ENCODE peak calls at places on chromosomes 4 and X, in four cellular contexts. L, B, S and X are unnamed samples.

GRCh38 chrX:31423575-31424284 is 351.9 kb upstream of the FTHL17 start:
- DNase-seq in S (peak; percentile 51), L (peak; percentile 23), B (no peak), X (peak; percentile 3)

GRCh38 chrX:153669174-153669890 is 4.3 kb downstream of the PNCK start:
- DNase-seq in S (no peak), B (no peak), L (no peak), X (no peak)

GRCh38 chr4:114361249-114361648 is 237.4 kb upstream of the UGT8 start:
- DNase-seq in S (no peak), B (no peak), L (no peak), X (no peak)

GRCh38 chrX:153769865-153770605 is 6.0 kb downstream of the PLXNB3 start:
- DNase-seq in S (no peak), L (no peak), B (no peak), X (no peak)

GRCh38 chr4:7646384-7647061 is 211.8 kb upstream of the PSAPL1 start:
- DNase-seq in L (no peak), S (no peak), B (no peak), X (no peak)

GRCh38 chr4:152408514-152409327 is 127.2 kb downstream of the FBXW7 start:
- DNase-seq in L (no peak), B (no peak), S (no peak), X (peak; percentile 1)

GRCh38 chrX:48934581-48935331 is 15.9 kb upstream of the PIM2 start:
- DNase-seq in L (no peak), S (no peak), B (no peak), X (no peak)

GRCh38 chr4:102452854-102453253 is 48.3 kb upstream of the NFKB1 start:
- DNase-seq in L (no peak), S (no peak), B (no peak), X (no peak)

GRCh38 chrX:78375894-78376293 is 48.5 kb upstream of the CYSLTR1 start:
- DNase-seq in L (no peak), B (no peak), S (no peak), X (no peak)

GRCh38 chr4:169723207-169723606 is 34.5 kb downstream of the HPF1 start:
- DNase-seq in L (no peak), S (peak; percentile 25), B (no peak), X (no peak)

GRCh38 chr4:153344131-153345010 is at the start of gene MND1:
- DNase-seq in S (peak; percentile 90), B (peak; percentile 90), L (peak; percentile 80), X (peak; percentile 76)

GRCh38 chrX:17697191-17697590 is 40.1 kb upstream of the SCML1 start:
- DNase-seq in B (no peak), S (no peak), L (no peak), X (no peak)

GRCh38 chr4:26812049-26812729 is 48.5 kb upstream of the STIM2 start:
- DNase-seq in L (no peak), B (no peak), S (no peak), X (no peak)

GRCh38 chr4:154506253-154506652 is 14.7 kb upstream of the DCHS2 start:
- DNase-seq in B (no peak), L (peak; percentile 51), S (no peak), X (no peak)

GRCh38 chr4:165768281-165768680 is 104.8 kb upstream of the TLL1 start:
- DNase-seq in L (no peak), B (no peak), S (no peak), X (no peak)

GRCh38 chrX:79325263-79325958 is 41.7 kb downstream of the ITM2A start:
- DNase-seq in B (no peak), S (no peak), L (no peak), X (no peak)

GRCh38 chrX:12701625-12702024 is 89.6 kb upstream of the PRPS2 start:
- DNase-seq in S (peak; percentile 80), B (no peak), L (no peak), X (peak; percentile 11)

GRCh38 chrX:10039821-10040793 is 72.9 kb downstream of the CLDN34 start:
- DNase-seq in S (no peak), L (no peak), B (no peak), X (no peak)

GRCh38 chr4:23878912-23879732 is 10.7 kb downstream of the PPARGC1A start:
- DNase-seq in B (no peak), L (no peak), S (no peak), X (no peak)

GRCh38 chr4:16692021-16692420 is 206.4 kb downstream of the LDB2 start:
- DNase-seq in L (no peak), B (no peak), S (no peak), X (no peak)

GRCh38 chr4:16694491-16695276 is 203.8 kb downstream of the LDB2 start:
- DNase-seq in S (no peak), L (no peak), B (no peak), X (no peak)

GRCh38 chr4:16693641-16694040 is 204.8 kb downstream of the LDB2 start:
- DNase-seq in L (no peak), S (no peak), B (no peak), X (no peak)

GRCh38 chr4:16693040-16693506 is 205.4 kb downstream of the LDB2 start:
- DNase-seq in B (no peak), S (peak; percentile 51), L (peak; percentile 84), X (no peak)

GRCh38 chr4:16692493-16692892 is 206.0 kb downstream of the LDB2 start:
- DNase-seq in L (no peak), B (no peak), S (no peak), X (no peak)
- H3K27ac ChIP-seq in L (peak overlapping the region; percentile 79), B (no peak overlapping the region), S (no peak overlapping the region), X (no peak overlapping the region)

GRCh38 chrX:68999351-68999750 is 165.9 kb downstream of the PJA1 start:
- DNase-seq in B (no peak), S (no peak), L (no peak), X (no peak)
- H3K27ac ChIP-seq in B (no peak overlapping the region), S (no peak overlapping the region), L (no peak overlapping the region), X (no peak overlapping the region)

GRCh38 chr4:11615601-11616000 is 186.9 kb upstream of the HS3ST1 start:
- DNase-seq in B (no peak), S (no peak), L (no peak), X (no peak)
- H3K27ac ChIP-seq in B (no peak overlapping the region), S (no peak overlapping the region), L (no peak overlapping the region), X (no peak overlapping the region)

GRCh38 chr4:78482281-78482680 is 69.3 kb upstream of the ANXA3 start:
- DNase-seq in B (no peak), L (no peak), S (no peak), X (no peak)
- H3K27ac ChIP-seq in B (no peak overlapping the region), L (no peak overlapping the region), S (no peak overlapping the region), X (no peak overlapping the region)

GRCh38 chr4:37673523-37674192 is 12.5 kb downstream of the RELL1 start:
- DNase-seq in L (no peak), S (peak; percentile 30), B (no peak), X (no peak)
- H3K27ac ChIP-seq in L (no peak overlapping the region), S (no peak overlapping the region), B (no peak overlapping the region), X (no peak overlapping the region)

GRCh38 chrX:115598556-115598955 is 37.6 kb downstream of the PLS3 start:
- DNase-seq in B (no peak), L (no peak), S (no peak), X (no peak)

GRCh38 chrX:115606861-115607260 is 45.9 kb downstream of the PLS3 start:
- DNase-seq in S (no peak), L (no peak), B (no peak), X (no peak)

GRCh38 chrX:115602729-115603389 is 41.9 kb downstream of the PLS3 start:
- DNase-seq in B (no peak), L (no peak), S (no peak), X (no peak)

GRCh38 chrX:115603534-115604074 is 42.6 kb downstream of the PLS3 start:
- DNase-seq in S (no peak), B (no peak), L (no peak), X (no peak)

DNA sequence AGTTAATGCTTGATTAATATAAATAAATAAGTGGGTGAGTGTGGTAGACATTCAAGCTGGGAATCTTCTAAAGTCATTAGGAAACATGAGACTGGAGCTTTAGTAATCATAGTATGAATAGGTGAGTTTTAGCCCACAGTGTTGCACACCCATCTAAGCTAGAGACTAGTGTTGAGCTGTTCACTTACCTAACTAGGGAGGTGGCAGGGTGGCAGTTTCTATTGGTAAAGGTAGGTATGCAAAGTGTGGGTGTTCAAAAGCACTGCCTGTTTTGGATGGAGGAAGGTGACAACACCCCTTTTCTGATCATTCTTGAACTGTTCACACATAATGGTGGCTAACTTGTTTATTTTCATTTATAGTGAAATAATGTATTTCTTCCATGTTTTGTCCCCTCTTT is 41.3 kb downstream of the PLS3 start:
- DNase-seq in B (no peak), S (no peak), L (no peak), X (no peak)
- H3K27ac ChIP-seq in B (peak overlapping the region; percentile 67), S (no peak overlapping the region), L (peak overlapping the region; percentile 60), X (peak overlapping the region; percentile 28)

GRCh38 chr4:67549123-67549522 is 3.8 kb upstream of the CENPC start:
- DNase-seq in B (no peak), S (no peak), L (no peak), X (no peak)
- H3K27ac ChIP-seq in B (no peak overlapping the region), S (no peak overlapping the region), L (no peak overlapping the region), X (no peak overlapping the region)

GRCh38 chrX:136122207-136122606 is 25.1 kb upstream of the FHL1 start:
- DNase-seq in L (no peak), B (no peak), S (no peak), X (no peak)
- H3K27ac ChIP-seq in L (peak overlapping the region; percentile 48), B (no peak overlapping the region), S (no peak overlapping the region), X (no peak overlapping the region)

DNA sequence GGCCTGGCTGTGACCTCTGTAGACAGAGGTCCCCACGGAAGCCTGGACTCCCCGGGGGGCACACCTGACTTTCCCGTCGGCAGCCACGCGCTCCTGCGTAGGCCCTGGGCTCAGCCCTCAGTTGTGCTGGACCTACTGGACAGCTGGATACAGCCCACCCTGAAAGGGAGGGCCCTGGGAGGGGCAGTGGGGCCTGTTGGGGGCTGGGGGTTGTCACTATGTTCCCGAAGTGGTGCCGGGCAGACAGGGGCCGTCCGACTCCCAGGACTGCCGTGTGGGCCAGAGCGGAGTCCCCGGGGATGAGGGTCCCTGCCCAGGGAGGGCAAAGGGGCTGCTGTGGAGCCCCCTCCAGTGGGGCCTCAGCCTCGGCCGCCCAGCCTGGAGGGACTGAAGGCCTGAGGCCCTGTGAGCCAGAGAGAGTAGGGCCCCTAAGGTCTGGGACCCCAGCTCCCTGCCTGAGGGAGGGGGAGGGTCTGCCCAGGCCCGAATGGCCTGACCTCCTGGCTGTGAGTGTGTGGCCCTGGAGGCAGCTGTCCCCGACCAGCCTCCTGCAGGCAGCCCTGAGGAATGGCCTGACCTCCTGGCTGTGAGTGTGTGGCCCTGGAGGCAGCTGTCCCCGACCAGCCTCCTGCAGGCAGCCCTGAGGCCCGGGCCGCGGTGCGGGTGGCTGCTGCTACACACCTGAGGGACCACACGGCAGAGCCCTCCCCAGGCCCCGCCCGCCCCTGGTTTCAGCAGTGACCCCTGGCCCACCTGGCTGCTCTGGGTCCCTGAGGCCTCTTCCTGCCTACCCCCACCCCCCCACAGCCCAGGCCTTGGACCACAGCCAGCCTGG is 25.8 kb downstream of the FGFRL1 start:
- DNase-seq in S (no peak), B (no peak), L (no peak), X (no peak)
- H3K27ac ChIP-seq in S (no peak overlapping the region), B (no peak overlapping the region), L (no peak overlapping the region), X (no peak overlapping the region)